ENCODE peak calls at places on chromosomes 16 and 17, in four cellular contexts. N is AG04450, K is breast epithelium, Q is hepatocyte. D is an unnamed sample.

GRCh38 chr16:10678655-10679054 is 16.1 kb downstream of the TEKT5 start:
- DNase-seq in N (no peak), K (no peak), Q (no peak), D (no peak)

GRCh38 chr17:67044940-67045339 is 586 bp downstream of the CACNG1 start:
- DNase-seq in N (no peak), K (no peak), Q (no peak), D (no peak)

GRCh38 chr16:12314786-12315185 is 338.3 kb downstream of the SNX29 start:
- DNase-seq in N (no peak), K (no peak), Q (no peak), D (no peak)

GRCh38 chr16:4675864-4676786 is 17.2 kb upstream of the NUDT16L1 start:
- DNase-seq in N (no peak), K (no peak), Q (no peak), D (no peak)

GRCh38 chr17:40340880-40341807 is 23.4 kb downstream of the GJD3 start:
- DNase-seq in N (no peak), K (peak), Q (peak), D (peak)

GRCh38 chr16:77057161-77057736 is 133.7 kb upstream of the MON1B start:
- DNase-seq in N (no peak), K (no peak), Q (no peak), D (no peak)

GRCh38 chr16:84368327-84368996 is at the start of gene ATP2C2:
- DNase-seq in N (no peak), K (peak), Q (peak), D (no peak)

GRCh38 chr17:65557349-65558310 is 3.8 kb downstream of the AXIN2 start:
- DNase-seq in N (no peak), K (no peak), Q (peak), D (no peak)

GRCh38 chr17:64457156-64457555 is 8.2 kb downstream of the MILR1 start:
- DNase-seq in N (no peak), K (no peak), Q (no peak), D (no peak)

GRCh38 chr16:50043358-50043757 is 18.3 kb downstream of the CNEP1R1 start:
- DNase-seq in N (no peak), K (no peak), Q (no peak), D (no peak)

GRCh38 chr16:85321856-85322271 is 209.6 kb upstream of the CIBAR2 start:
- DNase-seq in N (peak), K (peak), Q (no peak), D (no peak)

GRCh38 chr17:17300624-17301568 is 2.3 kb upstream of the NT5M start:
- DNase-seq in N (no peak), K (no peak), Q (peak), D (no peak)

GRCh38 chr17:73429440-73430164 is 117.8 kb upstream of the CDC42EP4 start:
- DNase-seq in N (peak), K (peak), Q (peak), D (peak)

GRCh38 chr17:81097134-81097942 is 62.4 kb downstream of the BAIAP2 start:
- DNase-seq in N (peak), K (peak), Q (peak), D (no peak)

GRCh38 chr17:82775033-82775823 is 23.4 kb downstream of the TBCD start:
- DNase-seq in N (no peak), K (no peak), Q (peak), D (no peak)

GRCh38 chr17:50882851-50883250 is 16.7 kb upstream of the TOB1 start:
- DNase-seq in N (no peak), K (no peak), Q (no peak), D (no peak)

GRCh38 chr16:27598226-27598625 is 48.3 kb downstream of the KATNIP start:
- DNase-seq in N (no peak), K (no peak), Q (no peak), D (no peak)

GRCh38 chr16:77679901-77680300 is 42.4 kb upstream of the NUDT7 start:
- DNase-seq in N (no peak), K (no peak), Q (no peak), D (peak)

GRCh38 chr17:42341568-42341967 is 46.7 kb downstream of the STAT3 start:
- DNase-seq in N (no peak), K (no peak), Q (no peak), D (no peak)

GRCh38 chr16:89624775-89625761 is 11.6 kb downstream of the DPEP1 start:
- DNase-seq in N (no peak), K (no peak), Q (no peak), D (no peak)
- H3K4me3 ChIP-seq in N (no peak), K (no peak), Q (no peak), D (no peak)

DNA sequence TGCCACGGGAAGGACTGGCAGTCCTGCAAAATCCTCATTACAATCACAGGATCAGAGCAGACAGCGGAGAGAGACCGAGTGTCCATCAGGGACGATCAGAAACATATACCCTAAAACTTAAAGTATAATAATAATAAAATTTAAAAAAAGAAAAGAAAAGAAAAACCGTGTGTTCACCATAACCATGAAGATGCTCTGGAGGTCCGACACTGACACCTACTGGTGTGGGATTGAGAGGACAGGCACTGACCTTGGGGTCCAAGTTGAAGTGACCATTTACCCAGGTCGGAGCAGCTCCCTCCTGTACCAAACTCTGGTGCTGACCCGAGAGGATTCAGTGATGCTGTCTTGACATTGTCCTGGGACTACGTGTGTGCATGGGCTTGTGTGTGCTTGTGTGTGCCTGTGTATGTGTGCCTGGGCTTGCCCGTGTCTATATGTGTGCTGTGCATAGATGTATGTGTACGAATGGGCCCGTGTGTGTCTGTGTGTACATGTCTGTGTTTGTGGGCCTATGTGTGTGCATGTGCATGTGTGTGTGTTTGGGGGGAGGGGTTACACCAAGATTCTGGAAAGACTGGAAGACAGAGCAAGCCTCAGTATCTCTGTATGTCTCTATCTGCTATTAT is 10.0 kb upstream of the CD300LD start:
- DNase-seq in N (no peak), K (no peak), Q (peak), D (no peak)
- TF ChIP-seq CTCF in N (peak), K (no peak), Q (peak), D (peak)

GRCh38 chr17:77424585-77425344 is 284.0 kb downstream of the SEC14L1 start:
- DNase-seq in N (peak), K (peak), Q (peak), D (no peak)
- H3K4me3 ChIP-seq in N (peak), K (no peak), Q (no peak), D (no peak)

DNA sequence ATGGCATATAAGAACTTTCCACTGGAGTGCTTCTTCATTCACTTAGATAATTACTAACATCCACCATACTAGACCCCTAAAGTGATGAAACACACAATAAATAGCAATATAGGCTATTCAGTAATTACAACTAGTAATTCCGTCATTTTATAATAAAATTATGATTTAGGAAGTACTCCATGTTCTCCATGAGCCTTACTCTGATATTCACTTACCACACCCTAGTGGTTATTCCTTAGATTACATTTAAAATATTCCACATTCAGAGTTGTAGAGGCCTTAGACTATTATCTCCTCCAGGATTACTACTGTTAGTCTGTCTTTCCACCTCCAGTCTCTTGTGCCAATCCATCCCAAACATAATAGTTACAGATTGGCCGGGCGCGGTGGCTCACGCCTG is 62.4 kb downstream of the STH start:
- DNase-seq in N (no peak), K (no peak), Q (no peak), D (no peak)
- TF ChIP-seq CTCF in N (peak), K (no peak), Q (peak), D (peak)

DNA sequence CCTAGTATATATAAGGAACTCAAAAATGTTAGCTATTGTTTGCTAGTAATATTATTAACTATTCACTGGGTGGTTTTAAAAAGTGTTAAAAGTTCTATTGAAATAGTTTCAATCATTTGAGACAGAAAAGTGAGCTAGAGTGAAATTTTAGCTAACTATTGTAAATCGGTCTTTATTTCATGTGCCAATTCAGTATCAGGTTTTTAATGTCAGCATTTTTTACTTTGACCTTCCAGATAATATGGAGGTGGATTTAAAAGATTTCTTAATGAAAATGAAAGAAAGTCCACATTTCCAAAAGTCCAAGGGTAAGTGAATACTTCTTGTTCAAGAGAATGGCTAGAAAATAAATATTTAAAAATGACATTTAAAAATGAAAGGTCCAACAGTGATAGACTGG is 90.9 kb downstream of the EFCAB13 start:
- DNase-seq in N (no peak), K (no peak), Q (no peak), D (no peak)
- H3K4me3 ChIP-seq in N (no peak), K (no peak), Q (no peak), D (no peak)

GRCh38 chr17:35022536-35023063 is 40.9 kb downstream of the RFFL start:
- DNase-seq in N (peak), K (peak), Q (peak), D (peak)
- TF ChIP-seq CTCF in N (peak), K (no peak), Q (no peak), D (no peak)

GRCh38 chr16:694187-694862 is 4.1 kb upstream of the WDR24 start:
- DNase-seq in N (no peak), K (no peak), Q (no peak), D (no peak)

GRCh38 chr16:693766-694165 is 3.6 kb upstream of the WDR24 start:
- DNase-seq in N (no peak), K (no peak), Q (no peak), D (no peak)

GRCh38 chr16:693364-693763 is 3.2 kb upstream of the WDR24 start:
- DNase-seq in N (no peak), K (no peak), Q (no peak), D (no peak)

GRCh38 chr16:695355-696089 is 5.3 kb upstream of the WDR24 start:
- DNase-seq in N (no peak), K (peak), Q (no peak), D (no peak)

GRCh38 chr16:694863-695354 is 4.7 kb upstream of the WDR24 start:
- DNase-seq in N (no peak), K (no peak), Q (no peak), D (no peak)
- H3K4me3 ChIP-seq in N (no peak), K (no peak), Q (no peak), D (peak)

DNA sequence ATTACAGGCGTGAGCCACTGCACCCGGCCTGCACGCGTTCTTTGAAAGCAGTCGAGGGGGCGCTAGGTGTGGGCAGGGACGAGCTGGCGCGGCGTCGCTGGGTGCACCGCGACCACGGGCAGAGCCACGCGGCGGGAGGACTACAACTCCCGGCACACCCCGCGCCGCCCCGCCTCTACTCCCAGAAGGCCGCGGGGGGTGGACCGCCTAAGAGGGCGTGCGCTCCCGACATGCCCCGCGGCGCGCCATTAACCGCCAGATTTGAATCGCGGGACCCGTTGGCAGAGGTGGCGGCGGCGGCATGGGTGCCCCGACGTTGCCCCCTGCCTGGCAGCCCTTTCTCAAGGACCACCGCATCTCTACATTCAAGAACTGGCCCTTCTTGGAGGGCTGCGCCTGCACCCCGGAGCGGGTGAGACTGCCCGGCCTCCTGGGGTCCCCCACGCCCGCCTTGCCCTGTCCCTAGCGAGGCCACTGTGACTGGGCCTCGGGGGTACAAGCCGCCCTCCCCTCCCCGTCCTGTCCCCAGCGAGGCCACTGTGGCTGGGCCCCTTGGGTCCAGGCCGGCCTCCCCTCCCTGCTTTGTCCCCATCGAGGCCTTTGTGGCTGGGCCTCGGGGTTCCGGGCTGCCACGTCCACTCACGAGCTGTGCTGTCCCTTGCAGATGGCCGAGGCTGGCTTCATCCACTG is at the start of gene BIRC5:
- DNase-seq in N (peak), K (peak), Q (peak), D (peak)
- TF ChIP-seq CTCF in N (no peak), K (no peak), Q (no peak), D (no peak)

GRCh38 chr17:48056246-48056745 is 8.1 kb downstream of the NFE2L1 start:
- DNase-seq in N (no peak), K (no peak), Q (no peak), D (no peak)
- H3K4me3 ChIP-seq in N (no peak), K (no peak), Q (no peak), D (no peak)

DNA sequence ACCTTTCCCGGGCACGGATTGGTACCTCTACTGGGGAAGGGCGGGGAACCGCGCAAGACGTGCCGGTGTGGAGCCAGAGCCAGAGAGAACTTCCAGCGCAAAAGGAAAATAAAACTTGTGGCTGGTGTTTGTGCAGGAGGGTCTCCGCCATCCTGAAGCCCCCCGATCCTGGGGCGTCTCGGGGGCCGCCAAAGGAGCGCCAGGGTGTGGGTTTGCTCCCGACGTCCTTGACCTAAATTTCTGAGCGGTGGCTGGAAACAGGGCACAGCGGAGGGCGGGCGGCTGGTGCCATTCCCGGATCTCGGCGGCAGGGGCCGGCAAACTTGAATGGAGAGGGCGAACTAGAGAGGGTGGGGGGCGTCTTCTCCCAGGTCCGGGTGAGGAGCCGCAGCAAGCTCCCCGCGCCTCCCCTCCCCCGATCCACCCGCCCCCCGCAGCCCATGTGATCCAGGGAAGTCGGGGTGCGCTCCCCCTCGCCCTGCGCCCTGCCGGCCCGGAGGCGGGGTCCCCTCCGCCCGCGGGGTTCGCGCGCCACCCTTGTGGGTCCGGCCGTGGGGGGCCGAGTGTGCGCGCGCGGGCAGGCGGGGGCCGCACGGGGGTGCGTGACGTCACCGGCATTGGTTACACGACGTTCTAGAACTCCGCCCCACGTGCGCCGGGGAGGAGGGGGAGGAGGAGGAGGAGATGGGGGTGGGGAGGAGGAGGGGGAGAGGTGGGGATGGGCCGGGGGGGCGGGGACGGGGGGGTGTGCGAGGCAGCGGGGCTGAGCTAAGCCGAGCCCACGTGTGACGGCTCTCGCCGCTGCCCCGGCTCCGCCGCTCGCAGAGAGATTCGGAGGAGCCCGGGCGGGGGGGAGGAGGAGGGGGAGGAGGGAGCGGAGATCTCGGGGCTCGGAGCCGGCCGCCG is at the start of gene MSI2:
- DNase-seq in N (peak), K (peak), Q (peak), D (peak)
- TF ChIP-seq CTCF in N (no peak), K (no peak), Q (peak), D (no peak)